ENCODE peak calls at places on chromosomes 1 and 21, in four cellular contexts. One of them, this sample, is unnamed.

GRCh38 chr1:209485167-209485566 is 98.3 kb upstream of the CAMK1G start:
- DNase-seq in IMR-90: peak
- DNase-seq in mesendoderm: no peak
- DNase-seq in H9: no peak
- DNase-seq in this sample: no peak

GRCh38 chr1:205158048-205158616 is 36.4 kb upstream of the RBBP5 start:
- DNase-seq in IMR-90: no peak
- DNase-seq in mesendoderm: no peak
- DNase-seq in H9: no peak
- DNase-seq in this sample: no peak

GRCh38 chr1:47998396-47998990 is 1.3 kb upstream of the TRABD2B start:
- DNase-seq in IMR-90: no peak
- DNase-seq in mesendoderm: no peak
- DNase-seq in H9: peak
- DNase-seq in this sample: no peak

GRCh38 chr1:22773981-22774471 is 63.4 kb downstream of the EPHB2 start:
- DNase-seq in IMR-90: peak
- DNase-seq in mesendoderm: no peak
- DNase-seq in H9: no peak
- DNase-seq in this sample: no peak

GRCh38 chr1:93753766-93754763 is 72.4 kb upstream of the BCAR3 start:
- DNase-seq in IMR-90: peak
- DNase-seq in mesendoderm: no peak
- DNase-seq in H9: no peak
- DNase-seq in this sample: no peak

GRCh38 chr21:31730687-31731111 is 1.2 kb downstream of the SCAF4 start:
- DNase-seq in IMR-90: peak
- DNase-seq in mesendoderm: peak
- DNase-seq in H9: peak
- DNase-seq in this sample: peak

GRCh38 chr1:88890790-88891317 is 513 bp downstream of the GTF2B start:
- DNase-seq in IMR-90: peak
- DNase-seq in mesendoderm: peak
- DNase-seq in H9: peak
- DNase-seq in this sample: no peak

GRCh38 chr1:226697151-226697575 is 41.9 kb downstream of the ITPKB start:
- DNase-seq in IMR-90: peak
- DNase-seq in mesendoderm: no peak
- DNase-seq in H9: no peak
- DNase-seq in this sample: no peak

GRCh38 chr1:156675271-156675708 is 1.9 kb downstream of the NES start:
- DNase-seq in IMR-90: no peak
- DNase-seq in mesendoderm: no peak
- DNase-seq in H9: no peak
- DNase-seq in this sample: peak

GRCh38 chr1:33972676-33973395 is 109.0 kb downstream of the HMGB4 start:
- DNase-seq in IMR-90: peak
- DNase-seq in mesendoderm: no peak
- DNase-seq in H9: no peak
- DNase-seq in this sample: no peak

GRCh38 chr21:26849428-26850115 is 4.4 kb upstream of the ADAMTS1 start:
- DNase-seq in IMR-90: peak
- DNase-seq in mesendoderm: peak
- DNase-seq in H9: no peak
- DNase-seq in this sample: no peak

GRCh38 chr1:25003457-25004190 is 73.5 kb upstream of the RUNX3 start:
- DNase-seq in IMR-90: peak
- DNase-seq in mesendoderm: no peak
- DNase-seq in H9: no peak
- DNase-seq in this sample: no peak

GRCh38 chr1:80882552-80882951 is 918.2 kb upstream of the ADGRL2 start:
- DNase-seq in IMR-90: peak
- DNase-seq in mesendoderm: peak
- DNase-seq in H9: no peak
- DNase-seq in this sample: no peak

GRCh38 chr1:2823921-2824660 is 22.6 kb upstream of the TTC34 start:
- DNase-seq in IMR-90: no peak
- DNase-seq in mesendoderm: no peak
- DNase-seq in H9: no peak
- DNase-seq in this sample: no peak

GRCh38 chr1:173249349-173249748 is 42.2 kb upstream of the TNFSF4 start:
- DNase-seq in IMR-90: no peak
- DNase-seq in mesendoderm: no peak
- DNase-seq in H9: no peak
- DNase-seq in this sample: no peak

GRCh38 chr1:35929730-35930592 is 944 bp upstream of the AGO3 start:
- DNase-seq in IMR-90: peak
- DNase-seq in mesendoderm: peak
- DNase-seq in H9: peak
- DNase-seq in this sample: peak

GRCh38 chr1:117061986-117062415 is 1.9 kb downstream of the TTF2 start:
- DNase-seq in IMR-90: peak
- DNase-seq in mesendoderm: no peak
- DNase-seq in H9: no peak
- DNase-seq in this sample: no peak

GRCh38 chr1:154736840-154737239 is 128.9 kb upstream of the ADAR start:
- DNase-seq in IMR-90: peak
- DNase-seq in mesendoderm: no peak
- DNase-seq in H9: no peak
- DNase-seq in this sample: no peak

GRCh38 chr1:110390692-110391232 is at the start of gene SLC16A4:
- DNase-seq in IMR-90: peak
- DNase-seq in mesendoderm: peak
- DNase-seq in H9: peak
- DNase-seq in this sample: no peak

GRCh38 chr1:36156329-36157114 is 562 bp downstream of the MAP7D1 start:
- DNase-seq in IMR-90: peak
- DNase-seq in mesendoderm: peak
- DNase-seq in H9: peak
- DNase-seq in this sample: no peak

GRCh38 chr1:33736496-33736895 is 127.4 kb upstream of the HMGB4 start:
- DNase-seq in IMR-90: no peak
- DNase-seq in mesendoderm: no peak
- DNase-seq in H9: no peak
- DNase-seq in this sample: no peak

GRCh38 chr1:108851567-108851966 is 5.3 kb downstream of the AKNAD1 start:
- DNase-seq in IMR-90: no peak
- DNase-seq in mesendoderm: no peak
- DNase-seq in H9: no peak
- DNase-seq in this sample: no peak

GRCh38 chr1:67832737-67833594 is at the start of gene GNG12:
- DNase-seq in IMR-90: peak
- DNase-seq in mesendoderm: peak
- DNase-seq in H9: peak
- DNase-seq in this sample: peak

GRCh38 chr21:44708213-44708865 is 3.0 kb downstream of the TSPEAR start:
- DNase-seq in IMR-90: no peak
- DNase-seq in mesendoderm: peak
- DNase-seq in H9: peak
- DNase-seq in this sample: peak

GRCh38 chr1:205709059-205709398 is 28.7 kb upstream of the SLC45A3 start:
- DNase-seq in IMR-90: peak
- DNase-seq in mesendoderm: no peak
- DNase-seq in H9: no peak
- DNase-seq in this sample: no peak

DNA sequence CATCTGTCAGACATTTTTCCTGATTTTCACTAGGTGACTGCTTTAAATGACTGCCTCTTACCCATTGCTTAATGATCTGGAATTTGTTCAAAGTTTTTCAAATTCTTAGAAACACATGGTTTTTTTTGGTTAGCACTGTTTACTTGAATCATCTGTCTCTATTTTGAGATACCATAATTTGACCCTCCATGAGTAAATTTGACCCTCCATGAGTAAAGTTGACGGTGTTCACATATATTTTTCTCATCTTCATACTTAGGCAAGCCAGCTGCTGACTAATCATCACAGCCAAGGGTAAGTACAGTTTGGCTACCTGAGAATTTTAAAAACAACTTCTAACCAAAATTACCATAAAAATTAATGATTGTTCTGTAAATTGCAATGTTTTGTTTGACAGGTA is 586.5 kb downstream of the PTBP2 start:
- DNase-seq in IMR-90: peak
- DNase-seq in mesendoderm: no peak
- DNase-seq in H9: no peak
- DNase-seq in this sample: no peak
- H4K5ac ChIP-seq in IMR-90: no peak
- H4K5ac ChIP-seq in mesendoderm: no peak
- H4K5ac ChIP-seq in H9: no peak
- H4K5ac ChIP-seq in this sample: no peak

DNA sequence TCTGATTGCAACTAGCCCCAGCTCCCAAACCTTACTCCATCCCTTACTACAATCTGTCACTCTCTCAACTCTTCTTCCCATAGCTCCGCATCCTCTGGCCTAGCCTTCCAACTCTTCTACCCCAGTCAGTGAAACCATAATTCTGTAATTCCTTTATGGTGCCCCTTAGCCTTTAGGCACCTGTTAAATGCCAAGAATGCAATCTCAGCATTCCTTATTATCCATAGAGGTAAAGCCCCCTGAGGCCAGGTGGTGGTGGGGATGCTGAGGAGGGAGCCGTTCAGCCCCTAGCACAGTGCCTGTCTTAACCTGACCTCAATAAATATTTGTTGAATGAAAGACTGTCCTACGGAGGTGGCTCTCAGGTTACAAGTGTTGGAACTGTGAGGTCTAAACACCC is 14.0 kb downstream of the ATP1A2 start:
- DNase-seq in IMR-90: no peak
- DNase-seq in mesendoderm: no peak
- DNase-seq in H9: no peak
- DNase-seq in this sample: no peak
- H3K27ac ChIP-seq in IMR-90: no peak
- H3K27ac ChIP-seq in mesendoderm: no peak
- H3K27ac ChIP-seq in H9: no peak
- H3K27ac ChIP-seq in this sample: no peak

GRCh38 chr1:147493349-147493748 is 48.0 kb upstream of the BCL9 start:
- DNase-seq in IMR-90: no peak
- DNase-seq in mesendoderm: no peak
- DNase-seq in H9: no peak
- DNase-seq in this sample: no peak

GRCh38 chr1:147492207-147492606 is 49.1 kb upstream of the BCL9 start:
- DNase-seq in IMR-90: no peak
- DNase-seq in mesendoderm: no peak
- DNase-seq in H9: no peak
- DNase-seq in this sample: no peak

GRCh38 chr1:147486876-147487656 is 54.2 kb upstream of the BCL9 start:
- DNase-seq in IMR-90: no peak
- DNase-seq in mesendoderm: peak
- DNase-seq in H9: no peak
- DNase-seq in this sample: no peak

GRCh38 chr1:147494998-147495580 is 46.2 kb upstream of the BCL9 start:
- DNase-seq in IMR-90: peak
- DNase-seq in mesendoderm: peak
- DNase-seq in H9: peak
- DNase-seq in this sample: peak

DNA sequence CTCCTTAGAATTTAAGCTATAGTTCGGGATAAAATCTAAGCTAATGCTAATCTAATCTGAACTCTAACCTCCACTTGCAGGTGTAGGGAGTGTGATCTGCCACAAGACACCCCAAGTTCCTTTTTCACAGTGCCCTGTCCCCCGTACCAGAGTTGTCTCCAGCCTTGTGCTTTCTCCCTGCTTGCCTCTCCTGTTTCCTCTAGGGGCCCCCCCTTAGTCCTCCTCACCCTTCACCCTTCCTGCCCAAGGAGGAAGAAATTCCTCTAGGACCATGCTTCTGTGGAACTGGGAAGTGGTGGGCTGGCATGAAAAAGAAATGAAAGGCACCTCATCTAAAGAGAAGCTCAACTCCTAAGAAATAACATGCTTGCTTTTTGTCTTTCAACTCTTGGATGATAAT is 50.2 kb upstream of the BCL9 start:
- DNase-seq in IMR-90: no peak
- DNase-seq in mesendoderm: no peak
- DNase-seq in H9: peak
- DNase-seq in this sample: no peak
- H4K5ac ChIP-seq in IMR-90: no peak
- H4K5ac ChIP-seq in mesendoderm: no peak
- H4K5ac ChIP-seq in H9: no peak
- H4K5ac ChIP-seq in this sample: no peak

GRCh38 chr1:6014130-6014999 is 22.1 kb upstream of the NPHP4 start:
- DNase-seq in IMR-90: no peak
- DNase-seq in mesendoderm: no peak
- DNase-seq in H9: no peak
- DNase-seq in this sample: no peak

GRCh38 chr1:6011161-6011945 is 19.1 kb upstream of the NPHP4 start:
- DNase-seq in IMR-90: no peak
- DNase-seq in mesendoderm: no peak
- DNase-seq in H9: no peak
- DNase-seq in this sample: no peak

GRCh38 chr1:6011946-6012258 is 19.7 kb upstream of the NPHP4 start:
- DNase-seq in IMR-90: no peak
- DNase-seq in mesendoderm: no peak
- DNase-seq in H9: no peak
- DNase-seq in this sample: no peak

GRCh38 chr1:6013491-6013890 is 21.3 kb upstream of the NPHP4 start:
- DNase-seq in IMR-90: no peak
- DNase-seq in mesendoderm: no peak
- DNase-seq in H9: no peak
- DNase-seq in this sample: no peak

GRCh38 chr1:6012529-6013318 is 20.5 kb upstream of the NPHP4 start:
- DNase-seq in IMR-90: no peak
- DNase-seq in mesendoderm: no peak
- DNase-seq in H9: no peak
- DNase-seq in this sample: no peak
- H3K27ac ChIP-seq in IMR-90: no peak
- H3K27ac ChIP-seq in mesendoderm: no peak
- H3K27ac ChIP-seq in H9: no peak
- H3K27ac ChIP-seq in this sample: no peak

DNA sequence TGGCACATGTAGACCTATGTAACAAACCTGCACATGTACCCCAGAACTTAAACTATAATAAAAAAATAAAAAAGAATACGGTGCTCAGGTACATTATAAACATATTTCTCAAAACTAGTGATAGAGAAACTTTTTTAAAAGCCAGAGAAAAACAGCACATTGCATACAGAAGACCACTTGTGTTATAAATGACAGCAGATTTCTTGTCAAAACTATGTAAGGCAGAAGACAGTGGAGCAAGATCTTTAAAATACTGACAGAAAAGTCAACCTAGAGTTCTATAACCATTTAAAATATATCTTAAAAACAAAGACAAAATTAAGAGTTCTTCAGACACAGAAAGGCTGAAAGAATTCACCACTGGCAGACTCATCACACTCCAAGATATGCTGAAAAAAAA is 144.7 kb downstream of the NEGR1 start:
- DNase-seq in IMR-90: no peak
- DNase-seq in mesendoderm: peak
- DNase-seq in H9: no peak
- DNase-seq in this sample: no peak
- H4K5ac ChIP-seq in IMR-90: no peak
- H4K5ac ChIP-seq in mesendoderm: no peak
- H4K5ac ChIP-seq in H9: no peak
- H4K5ac ChIP-seq in this sample: no peak

This sample was measured in H1.